ENCODE peak calls at places on chromosomes 16 and 17, in four cellular contexts. X is GM23248, P is neural progenitor cell, Z is pancreas. U is an unnamed sample.

GRCh38 chr17:57114085-57114673 is 29.1 kb downstream of the AKAP1 start:
- DNase-seq in P (peak; percentile 63), X (peak; percentile 28), Z (peak; percentile 61), U (peak; percentile 39)

GRCh38 chr17:63082273-63082861 is 116.3 kb downstream of the TANC2 start:
- DNase-seq in X (peak; percentile 60), Z (no peak), P (no peak), U (no peak)

GRCh38 chr16:29308644-29309546 is 97.6 kb downstream of the NPIPB11 start:
- DNase-seq in X (no peak), Z (no peak), P (no peak), U (no peak)

GRCh38 chr17:35969558-35970442 is 11.5 kb downstream of the CCL16 start:
- DNase-seq in P (peak; percentile 89), Z (peak; percentile 83), X (peak; percentile 71), U (peak; percentile 65)

GRCh38 chr16:4261557-4262172 is 11.2 kb downstream of the TFAP4 start:
- DNase-seq in Z (no peak), P (peak; percentile 89), X (peak; percentile 30), U (no peak)

GRCh38 chr16:87114832-87115231 is 202.4 kb downstream of the C16orf95 start:
- DNase-seq in X (no peak), P (no peak), Z (no peak), U (no peak)

GRCh38 chr16:82700541-82701240 is 73.9 kb downstream of the CDH13 start:
- DNase-seq in X (peak; percentile 64), P (no peak), Z (no peak), U (no peak)

GRCh38 chr16:27690604-27691003 is 140.7 kb downstream of the KATNIP start:
- DNase-seq in X (peak; percentile 42), P (peak; percentile 47), Z (no peak), U (no peak)

GRCh38 chr17:3004925-3005324 is 58.5 kb downstream of the OR1D5 start:
- DNase-seq in P (no peak), X (no peak), Z (peak; percentile 42), U (no peak)

GRCh38 chr16:1317479-1318267 is 8.2 kb downstream of the UBE2I start:
- DNase-seq in X (no peak), Z (no peak), P (no peak), U (no peak)

GRCh38 chr17:63838586-63839184 is 3.8 kb downstream of the SMARCD2 start:
- DNase-seq in X (peak; percentile 87), P (no peak), Z (peak; percentile 92), U (peak; percentile 93)

GRCh38 chr16:48963306-48963705 is 318.3 kb downstream of the CBLN1 start:
- DNase-seq in Z (no peak), X (peak; percentile 52), P (no peak), U (no peak)

GRCh38 chr17:49132699-49133364 is at the start of gene B4GALNT2:
- DNase-seq in X (peak; percentile 30), Z (no peak), P (peak; percentile 71), U (no peak)

GRCh38 chr16:74578838-74579237 is 28.1 kb downstream of the GLG1 start:
- DNase-seq in X (no peak), Z (no peak), P (no peak), U (no peak)

GRCh38 chr17:56637254-56637653 is 43.8 kb downstream of the NOG start:
- DNase-seq in P (no peak), X (no peak), Z (no peak), U (no peak)

GRCh38 chr16:1787322-1788094 is 4.7 kb downstream of the NUBP2 start:
- DNase-seq in Z (no peak), X (no peak), P (no peak), U (no peak)

GRCh38 chr17:59106463-59107305 is at the start of gene TRIM37:
- DNase-seq in Z (peak; percentile 99), P (peak; percentile 99), X (peak; percentile 100), U (peak; percentile 99)

GRCh38 chr16:20327444-20328041 is at the start of gene GP2:
- DNase-seq in X (no peak), P (peak; percentile 36), Z (peak; percentile 91), U (no peak)

GRCh38 chr17:68061512-68062313 is 26.2 kb downstream of the KPNA2 start:
- DNase-seq in Z (no peak), X (peak; percentile 58), P (no peak), U (no peak)

GRCh38 chr17:40496170-40496569 is 5.3 kb downstream of the TNS4 start:
- DNase-seq in Z (no peak), X (no peak), P (no peak), U (no peak)

GRCh38 chr17:45265823-45266222 is 3.9 kb upstream of the SPATA32 start:
- DNase-seq in Z (no peak), X (peak; percentile 96), P (no peak), U (no peak)

GRCh38 chr16:66260522-66261290 is 105.8 kb upstream of the CDH5 start:
- DNase-seq in Z (no peak), P (no peak), X (no peak), U (no peak)

GRCh38 chr17:57985675-57985974 is 2.4 kb downstream of the VEZF1 start:
- DNase-seq in Z (no peak), P (no peak), X (peak; percentile 83), U (no peak)

GRCh38 chr16:2472885-2473284 is 1.8 kb downstream of the NTN3 start:
- DNase-seq in X (no peak), Z (peak; percentile 30), P (no peak), U (peak; percentile 76)

GRCh38 chr17:32445976-32446375 is 1.7 kb downstream of the PSMD11 start:
- DNase-seq in X (peak; percentile 50), P (no peak), Z (no peak), U (no peak)

GRCh38 chr16:3087243-3087791 is 11.8 kb downstream of the ZSCAN10 start:
- DNase-seq in Z (no peak), X (no peak), P (peak; percentile 57), U (peak; percentile 68)

GRCh38 chr17:33927732-33928133 is 327.4 kb upstream of the CCL2 start:
- DNase-seq in X (peak; percentile 50), Z (no peak), P (peak; percentile 36), U (no peak)

GRCh38 chr16:29804455-29805231 is 1.7 kb upstream of the MAZ start:
- DNase-seq in X (peak; percentile 71), Z (peak; percentile 63), P (peak; percentile 43), U (peak; percentile 90)

GRCh38 chr16:50354629-50355456 is 13.9 kb downstream of the BRD7 start:
- DNase-seq in X (peak; percentile 54), P (no peak), Z (no peak), U (no peak)

GRCh38 chr17:67853703-67854102 is 28.4 kb downstream of the BPTF start:
- DNase-seq in P (no peak), X (no peak), Z (no peak), U (no peak)

GRCh38 chr16:86577314-86577971 is 906 bp upstream of the FOXL1 start:
- DNase-seq in P (no peak), X (peak; percentile 41), Z (no peak), U (no peak)

DNA sequence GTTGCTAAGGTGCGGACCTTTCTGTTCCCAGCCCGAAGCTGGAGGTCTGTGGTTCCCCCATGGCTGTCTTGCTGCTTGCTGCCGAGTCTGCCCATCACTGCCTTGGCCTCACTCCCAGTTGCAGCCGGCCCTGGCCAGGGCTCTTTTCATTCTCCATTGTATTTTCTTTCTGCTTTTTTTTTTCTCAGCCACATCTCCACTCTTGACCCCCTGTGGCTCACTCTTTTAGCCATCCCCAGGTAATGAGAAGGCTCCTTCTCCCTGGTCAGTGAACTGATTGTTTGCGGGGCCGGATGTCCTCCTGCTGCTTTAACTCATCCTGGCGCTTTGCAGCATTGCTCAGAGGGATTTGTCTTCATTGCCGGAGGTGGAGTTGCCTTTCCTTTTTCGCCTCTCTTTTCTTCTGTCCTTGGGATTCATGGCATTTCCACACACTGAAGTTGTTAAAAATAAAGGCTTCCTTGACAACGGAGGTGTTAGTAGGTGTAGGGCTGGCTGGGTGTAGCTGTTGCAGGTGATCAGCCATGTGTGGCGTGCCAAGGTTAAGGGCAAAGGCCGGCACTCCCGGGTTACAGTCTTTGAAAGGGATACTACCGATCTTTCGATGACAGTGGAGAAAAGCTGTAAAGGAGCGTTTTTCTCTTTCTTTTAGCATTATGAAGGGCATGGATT is 34.1 kb downstream of the MAP2K6 start:
- DNase-seq in P (peak; percentile 88), Z (peak; percentile 12), X (no peak), U (peak; percentile 74)
- H3K27ac ChIP-seq in P (peak overlapping the region; percentile 27), Z (no peak overlapping the region), X (no peak overlapping the region), U (no peak overlapping the region)

DNA sequence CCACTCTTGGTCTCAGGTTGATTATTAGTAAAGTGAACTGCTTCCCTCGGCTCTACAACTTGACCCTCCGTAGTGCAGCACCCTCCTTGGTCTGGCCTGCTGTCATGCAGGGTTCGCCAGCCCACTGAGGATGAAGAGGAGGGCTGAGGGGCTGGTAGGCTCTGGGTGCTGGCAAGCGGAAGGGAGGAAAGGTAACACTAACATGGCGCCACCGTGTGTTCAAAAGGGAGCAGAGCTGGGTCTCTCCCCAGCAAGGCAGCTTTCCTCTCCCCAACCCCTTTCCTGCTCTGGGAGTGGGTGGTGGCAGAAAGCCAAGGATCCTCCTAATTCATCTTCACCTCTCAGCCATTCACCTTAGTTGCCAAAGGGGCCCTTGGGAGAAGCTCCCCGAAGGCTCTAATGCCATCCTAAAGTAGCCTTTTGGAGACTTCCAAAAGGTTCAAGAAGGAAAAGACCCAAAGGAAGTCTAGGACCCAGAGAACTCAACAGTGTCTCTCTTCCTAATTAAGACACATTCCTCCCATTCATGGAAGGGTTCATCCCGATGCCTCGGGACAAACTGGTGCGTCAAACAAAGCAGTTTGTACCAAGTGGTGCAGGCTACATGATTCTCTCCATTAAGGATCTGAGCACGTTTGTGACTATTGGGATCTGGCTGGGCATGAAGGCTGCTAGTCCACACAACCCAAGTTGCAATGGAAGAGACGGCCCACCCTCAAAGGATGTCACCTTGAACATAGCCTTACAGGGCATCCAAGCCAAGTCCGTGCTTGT is 90.8 kb upstream of the TOB1 start:
- DNase-seq in Z (peak; percentile 70), X (peak; percentile 81), P (peak; percentile 85), U (peak; percentile 71)
- H3K4me1 ChIP-seq in Z (peaks cover 16% of the 10 kb centered on the region), X (peaks cover 9% of the 10 kb centered on the region), P (peaks cover 19% of the 10 kb centered on the region), U (no peaks in the 10 kb centered on the region)

GRCh38 chr16:9992441-9992840 is 189.8 kb downstream of the GRIN2A start:
- DNase-seq in P (no peak), X (no peak), Z (no peak), U (no peak)
- H3K27ac ChIP-seq in P (no peak overlapping the region), X (no peak overlapping the region), Z (no peak overlapping the region), U (no peak overlapping the region)

GRCh38 chr17:82215095-82215971 is 2.7 kb upstream of the CCDC57 start:
- DNase-seq in X (peak; percentile 76), P (no peak), Z (peak; percentile 29), U (no peak)
- H3K4me1 ChIP-seq in X (peaks cover 36% of the 10 kb centered on the region), P (no peaks in the 10 kb centered on the region), Z (peaks cover 13% of the 10 kb centered on the region), U (peaks cover 2% of the 10 kb centered on the region)

GRCh38 chr16:81000873-81001272 is 5.8 kb downstream of the CMC2 start:
- DNase-seq in P (no peak), Z (no peak), X (no peak), U (no peak)
- H3K27ac ChIP-seq in P (no peak overlapping the region), Z (no peak overlapping the region), X (no peak overlapping the region), U (no peak overlapping the region)

GRCh38 chr17:7501729-7502128 is 17.6 kb downstream of the POLR2A start:
- DNase-seq in Z (no peak), P (no peak), X (no peak), U (no peak)
- H3K4me1 ChIP-seq in Z (no peaks in the 10 kb centered on the region), P (no peaks in the 10 kb centered on the region), X (no peaks in the 10 kb centered on the region), U (no peaks in the 10 kb centered on the region)